ENCODE peak calls at places on chromosomes 4 and X, in four cellular contexts. I, A, F and M are unnamed samples.
A peak's percentile ranks its signal among the peaks of the same experiment; 100 is the strongest.

GRCh38 chr4:7646384-7647061 is 211.8 kb upstream of the PSAPL1 start:
- DNase-seq in I (no peak), A (no peak), F (no peak), M (no peak)

GRCh38 chr4:143358923-143359694 is 22.4 kb downstream of the GAB1 start:
- DNase-seq in I (no peak), A (no peak), F (peak; percentile 48), M (no peak)

GRCh38 chr4:1591107-1591506 is 93.0 kb downstream of the FAM53A start:
- DNase-seq in I (no peak), A (no peak), F (no peak), M (no peak)

GRCh38 chr4:18894928-18895327 is 873.4 kb upstream of the LCORL start:
- DNase-seq in I (no peak), A (no peak), F (no peak), M (no peak)

GRCh38 chr4:110622841-110623709 is at the start of gene PITX2:
- DNase-seq in I (peak; percentile 97), A (peak; percentile 89), F (no peak), M (peak; percentile 100)

GRCh38 chr4:64799751-64800150 is 390.5 kb upstream of the TECRL start:
- DNase-seq in I (no peak), A (no peak), F (no peak), M (no peak)

GRCh38 chr4:166501941-166502382 is 628.9 kb downstream of the TLL1 start:
- DNase-seq in I (peak; percentile 56), A (peak; percentile 38), F (peak; percentile 6), M (peak; percentile 74)

GRCh38 chrX:154008521-154008920 is 11.2 kb downstream of the IRAK1 start:
- DNase-seq in I (no peak), A (peak; percentile 46), F (no peak), M (no peak)

GRCh38 chr4:8653326-8654000 is 60.9 kb downstream of the CPZ start:
- DNase-seq in I (no peak), A (no peak), F (no peak), M (peak; percentile 32)

GRCh38 chr4:1248262-1249147 is at the start of gene CTBP1:
- DNase-seq in I (no peak), A (peak; percentile 100), F (peak; percentile 86), M (peak; percentile 68)

GRCh38 chr4:83240379-83240875 is 44.2 kb downstream of the COQ2 start:
- DNase-seq in I (no peak), A (no peak), F (no peak), M (no peak)

GRCh38 chr4:153071953-153072622 is 132.2 kb upstream of the TRIM2 start:
- DNase-seq in I (no peak), A (no peak), F (no peak), M (no peak)

GRCh38 chr4:123843137-123843536 is 446.5 kb downstream of the SPRY1 start:
- DNase-seq in I (no peak), A (no peak), F (no peak), M (no peak)

GRCh38 chrX:11888421-11888820 is 130.4 kb downstream of the MSL3 start:
- DNase-seq in I (no peak), A (no peak), F (no peak), M (no peak)

GRCh38 chrX:11886745-11887144 is 128.7 kb downstream of the MSL3 start:
- DNase-seq in I (no peak), A (no peak), F (no peak), M (no peak)

GRCh38 chrX:11887175-11887574 is 129.1 kb downstream of the MSL3 start:
- DNase-seq in I (no peak), A (no peak), F (no peak), M (no peak)

GRCh38 chrX:11893933-11894710 is 136.1 kb downstream of the MSL3 start:
- DNase-seq in I (no peak), A (no peak), F (no peak), M (no peak)

DNA sequence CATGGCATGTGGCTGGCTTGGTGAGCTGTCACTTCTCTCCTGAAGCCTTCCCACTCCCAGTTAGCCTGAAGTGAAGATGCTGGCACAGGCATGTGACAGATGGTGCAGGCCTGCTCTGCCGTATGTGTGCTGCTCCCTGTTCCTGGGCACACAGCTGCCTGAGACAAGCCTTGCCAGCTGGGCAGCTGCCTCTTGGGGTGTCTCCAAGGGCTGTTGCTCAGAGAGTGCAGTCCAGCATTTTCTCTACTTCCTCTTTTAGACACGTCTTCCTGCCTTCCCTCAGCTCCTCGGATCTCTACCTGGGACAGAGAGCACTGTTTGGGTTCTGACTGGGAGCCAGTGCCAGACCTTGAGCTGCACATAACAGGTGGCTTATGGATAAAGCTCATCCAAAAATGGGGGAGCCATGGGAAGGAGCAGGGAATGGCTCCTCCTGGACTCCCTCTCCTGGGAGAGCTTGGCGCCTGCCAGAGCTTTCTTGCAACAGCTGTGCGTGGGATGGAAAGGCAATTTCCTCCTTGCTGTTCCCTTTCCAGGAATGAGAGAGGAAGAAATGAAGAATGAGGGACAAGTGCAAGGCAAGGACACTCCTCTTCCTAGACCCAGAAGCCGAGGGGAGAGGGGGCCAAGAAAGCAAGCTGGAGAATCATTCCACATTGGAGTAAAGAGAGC is 132.9 kb downstream of the MSL3 start:
- DNase-seq in I (no peak), A (no peak), F (no peak), M (no peak)
- TF ChIP-seq TEAD4 in I (no peak), A (no peak), F (no peak), M (no peak)

DNA sequence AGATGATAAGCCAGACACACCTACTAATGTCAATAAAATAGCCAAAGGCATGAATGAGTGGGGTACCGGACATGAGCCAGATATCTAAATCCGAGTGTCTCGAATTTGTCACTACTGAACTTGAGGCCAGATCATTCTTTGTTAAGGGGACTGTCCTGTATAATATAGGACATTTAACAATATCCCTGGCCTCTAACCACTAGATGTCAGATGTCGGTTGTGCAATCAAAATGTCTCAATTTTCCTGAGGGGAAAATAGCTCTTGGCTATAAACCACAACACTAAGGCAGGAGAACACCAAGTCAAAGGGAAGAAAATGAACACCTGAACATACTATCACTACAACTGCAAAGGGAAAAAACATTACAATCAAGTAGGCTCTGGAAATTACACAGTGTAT is 154.5 kb downstream of the GPM6A start:
- DNase-seq in I (no peak), A (no peak), F (no peak), M (no peak)
- TF ChIP-seq TEAD4 in I (no peak), A (no peak), F (no peak), M (no peak)

DNA sequence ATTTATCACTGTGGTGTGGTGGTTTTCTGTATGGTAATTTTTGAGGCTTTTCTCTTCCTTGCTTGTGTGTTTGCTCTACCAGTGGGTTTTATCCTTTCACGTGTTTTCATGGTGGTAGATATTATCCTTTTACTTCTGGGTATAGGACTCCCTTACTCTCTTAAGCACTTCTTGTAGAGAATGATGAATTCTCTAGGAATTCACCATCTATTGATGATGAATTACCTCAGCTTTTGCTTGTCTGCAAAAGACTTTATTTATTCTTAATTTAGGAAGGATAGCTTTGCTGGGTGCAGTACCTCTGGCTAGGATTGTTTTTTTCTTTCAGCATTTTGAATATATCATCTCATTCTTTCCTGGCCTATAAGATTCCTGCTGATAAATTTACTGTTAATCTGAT is 415.3 kb downstream of the PDGFC start:
- DNase-seq in I (no peak), A (no peak), F (no peak), M (no peak)
- TF ChIP-seq TEAD4 in I (no peak), A (no peak), F (no peak), M (no peak)

DNA sequence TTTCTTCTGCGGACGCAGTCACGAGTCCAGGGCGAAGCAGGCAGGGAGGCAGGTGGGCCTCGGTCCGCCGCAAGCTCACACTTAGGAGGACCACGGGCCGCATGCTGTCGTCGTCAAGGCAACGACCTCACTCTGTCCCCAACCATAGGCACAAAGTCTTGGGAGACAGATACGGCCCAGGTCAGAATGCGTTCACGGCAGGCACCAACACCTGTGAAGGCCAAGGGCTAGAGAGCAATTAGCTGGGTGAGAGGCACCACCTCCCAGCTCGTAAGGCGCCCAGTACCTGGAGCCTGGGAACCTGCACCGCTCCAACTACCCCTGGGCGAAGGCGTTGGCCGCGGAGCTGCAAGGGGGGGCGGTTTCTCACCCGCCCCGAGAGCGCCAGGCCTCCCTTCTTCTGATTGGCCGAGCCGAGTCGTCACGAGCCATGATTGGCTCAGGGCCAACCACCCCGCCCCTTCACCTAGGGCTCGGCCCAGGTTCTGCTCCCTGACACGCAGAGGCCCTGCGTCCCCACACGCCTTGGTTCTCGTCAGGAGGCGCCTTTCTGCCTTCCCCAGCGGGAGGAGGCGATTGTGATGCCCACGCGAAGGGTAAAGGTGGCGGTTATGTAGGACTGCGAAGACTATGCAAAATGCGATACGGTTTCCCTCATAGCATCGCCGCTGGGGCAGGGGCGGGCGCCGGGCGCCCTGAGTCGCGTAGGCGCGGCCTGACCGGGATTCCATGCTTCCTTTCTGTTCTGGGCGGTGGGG is at the start of gene CDKL2:
- DNase-seq in I (peak; percentile 62), A (peak; percentile 96), F (no peak), M (peak; percentile 93)
- TF ChIP-seq TEAD4 in I (no peak), A (no peak), F (no peak), M (no peak)

GRCh38 chr4:128811571-128812359 is 2.3 kb downstream of the JADE1 start:
- DNase-seq in I (no peak), A (peak; percentile 90), F (peak; percentile 94), M (peak; percentile 90)

GRCh38 chr4:128810871-128811570 is 1.5 kb downstream of the JADE1 start:
- DNase-seq in I (peak; percentile 98), A (peak; percentile 77), F (peak; percentile 90), M (peak; percentile 95)

GRCh38 chr4:128812360-128812958 is 3.0 kb downstream of the JADE1 start:
- DNase-seq in I (no peak), A (peak; percentile 82), F (peak; percentile 75), M (peak; percentile 61)

GRCh38 chr4:128809477-128810330 is at the start of gene JADE1:
- DNase-seq in I (peak; percentile 82), A (peak; percentile 92), F (peak; percentile 97), M (peak; percentile 95)

DNA sequence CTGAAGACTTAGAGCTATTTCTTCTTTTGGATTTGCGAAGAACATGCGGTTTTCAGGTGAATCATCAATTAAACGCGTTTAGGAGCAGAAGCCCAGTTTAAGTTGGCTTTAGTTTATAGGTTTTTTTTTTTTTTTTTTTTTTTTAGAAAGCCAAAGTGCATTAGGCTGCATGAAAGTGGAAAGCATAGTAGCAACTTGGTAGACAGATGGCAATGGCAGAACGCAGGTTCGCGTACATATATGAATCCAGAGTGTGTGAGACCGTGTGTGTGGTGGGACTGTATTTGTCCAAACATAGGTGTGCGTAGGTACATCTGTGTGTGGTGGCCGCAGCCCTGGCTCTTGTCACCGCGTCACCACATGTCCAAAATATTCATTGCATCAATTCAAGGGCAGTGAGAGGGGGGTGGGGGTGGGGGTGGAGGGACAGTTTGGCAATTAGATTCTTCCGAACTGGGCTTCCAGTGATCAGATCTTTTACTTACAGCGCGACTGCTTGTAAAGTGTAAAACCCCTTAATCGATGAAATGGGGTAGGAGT is 901 bp downstream of the JADE1 start:
- DNase-seq in I (no peak), A (peak; percentile 58), F (peak; percentile 63), M (no peak)
- TF ChIP-seq TEAD4 in I (no peak), A (no peak), F (no peak), M (no peak)

GRCh38 chrX:96764864-96765263 is 80.2 kb downstream of the DIAPH2 start:
- DNase-seq in I (no peak), A (no peak), F (no peak), M (no peak)

GRCh38 chrX:96771500-96771899 is 86.9 kb downstream of the DIAPH2 start:
- DNase-seq in I (no peak), A (no peak), F (no peak), M (no peak)

GRCh38 chrX:96774116-96774515 is 89.5 kb downstream of the DIAPH2 start:
- DNase-seq in I (no peak), A (no peak), F (no peak), M (no peak)

GRCh38 chrX:96770315-96770714 is 85.7 kb downstream of the DIAPH2 start:
- DNase-seq in I (no peak), A (peak; percentile 20), F (peak; percentile 1), M (no peak)
- TF ChIP-seq TEAD4 in I (no peak), A (no peak), F (no peak), M (no peak)